ENCODE peak calls at places on chromosomes 7 and 10, in nine cellular contexts. M is GM19239; J is epithelial cell of esophagus; N is CD8-positive, alpha-beta T cell; W is cardiac fibroblast; T is astrocyte of the cerebellum; L is NCI-H1436; V is stimulated activated CD8-positive, alpha-beta memory T cell treated with anti-CD3 and anti-CD28 coated beads, Interleukin-2, amount 100 ng/mL, for 1 hour; A is pancreas. U is an unnamed sample.

GRCh38 chr7:98330926-98331529 is 49.5 kb downstream of the BRI3 start:
- DNase-seq in N (no peak), M (no peak), J (no peak), W (no peak), L (no peak), A (no peak), V (no peak), T (no peak), U (no peak)

GRCh38 chr10:43803816-43804215 is 155.1 kb upstream of the ZNF32 start:
- DNase-seq in J (no peak), L (no peak), T (no peak), W (no peak), A (no peak), V (no peak), M (no peak), N (no peak), U (no peak)

GRCh38 chr7:129308047-129308446 is 83.2 kb downstream of the AHCYL2 start:
- DNase-seq in V (no peak), N (no peak), T (no peak), W (peak), J (peak), L (no peak), A (no peak), M (no peak), U (no peak)

GRCh38 chr7:123727071-123727837 is 21.5 kb downstream of the WASL start:
- DNase-seq in T (peak), A (no peak), W (peak), L (no peak), N (no peak), J (no peak), V (no peak), M (no peak), U (no peak)

GRCh38 chr7:116772423-116772852 is 89.9 kb upstream of the CAPZA2 start:
- DNase-seq in A (no peak), T (peak), W (peak), N (no peak), M (no peak), L (no peak), V (no peak), J (peak), U (no peak)

GRCh38 chr7:78770422-78771410 is 682.8 kb downstream of the MAGI2 start:
- DNase-seq in W (peak), M (no peak), N (no peak), T (no peak), A (no peak), J (peak), L (no peak), V (no peak), U (no peak)

GRCh38 chr10:52786098-52786497 is 13.5 kb upstream of the MBL2 start:
- DNase-seq in W (no peak), V (no peak), L (no peak), N (no peak), J (no peak), M (no peak), T (no peak), A (no peak), U (no peak)

GRCh38 chr10:93030409-93030808 is 30.2 kb upstream of the CYP26C1 start:
- DNase-seq in V (no peak), W (peak), T (peak), J (peak), N (no peak), L (no peak), M (no peak), A (no peak), U (no peak)

GRCh38 chr7:69654381-69654780 is 56.1 kb downstream of the AUTS2 start:
- DNase-seq in W (peak), J (no peak), N (no peak), T (no peak), L (peak), M (no peak), V (no peak), A (no peak), U (no peak)

GRCh38 chr7:141462958-141463357 is 88.3 kb upstream of the AGK start:
- DNase-seq in N (no peak), W (no peak), A (no peak), L (no peak), T (no peak), J (no peak), V (no peak), M (no peak), U (no peak)

GRCh38 chr10:42888504-42889095 is 106.0 kb downstream of the BMS1 start:
- DNase-seq in J (no peak), M (no peak), N (no peak), T (no peak), A (no peak), W (no peak), V (no peak), L (no peak), U (no peak)

GRCh38 chr7:52838981-52839411 is 196.4 kb upstream of the POM121L12 start:
- DNase-seq in T (peak), A (no peak), W (peak), J (no peak), M (no peak), N (no peak), V (no peak), L (no peak), U (no peak)

U was measured in neuronal stem cell.